ENCODE peak calls at places on chromosome 22, in seven cellular contexts. I, U, V, H, N, E and B are unnamed samples.
A peak's percentile ranks its signal among the peaks of the same experiment; 100 is the strongest.

GRCh38 chr22:27983361-27983791 is 64.3 kb upstream of the PITPNB start:
- DNase-seq in I (no peak), U (no peak), V (no peak), H (no peak), N (no peak), E (no peak), B (no peak)

GRCh38 chr22:24177456-24177855 is 3.8 kb upstream of the SUSD2 start:
- DNase-seq in I (no peak), U (no peak), V (no peak), H (no peak), N (no peak), E (no peak), B (no peak)

GRCh38 chr22:22074634-22075381 is 92.2 kb upstream of the TOP3B start:
- DNase-seq in I (no peak), U (no peak), V (no peak), H (no peak), N (no peak), E (no peak), B (no peak)

GRCh38 chr22:29345932-29346331 is 30.4 kb upstream of the RASL10A start:
- DNase-seq in I (no peak), U (no peak), V (no peak), H (no peak), N (no peak), E (no peak), B (no peak)

GRCh38 chr22:46587067-46587471 is 33.1 kb upstream of the GRAMD4 start:
- DNase-seq in I (no peak), U (peak; percentile 79), V (no peak), H (no peak), N (no peak), E (no peak), B (no peak)

GRCh38 chr22:23800297-23801237 is 13.8 kb downstream of the SMARCB1 start:
- DNase-seq in I (no peak), U (peak; percentile 93), V (no peak), H (no peak), N (no peak), E (no peak), B (no peak)

GRCh38 chr22:46051646-46052045 is 74.7 kb upstream of the WNT7B start:
- DNase-seq in I (no peak), U (no peak), V (no peak), H (no peak), N (no peak), E (no peak), B (no peak)

GRCh38 chr22:50725597-50725996 is 12.4 kb upstream of the ACR start:
- DNase-seq in I (no peak), U (no peak), V (no peak), H (no peak), N (no peak), E (no peak), B (no peak)